ENCODE peak calls at places on chromosome 18, in six cellular contexts. One of them, this sample, is unnamed.

GRCh38 chr18:31098878-31099277 is 3.3 kb downstream of the DSC2 start:
- DNase-seq in T-helper 17 cell: no peak
- DNase-seq in GM10248: no peak
- DNase-seq in amniotic epithelial cell: no peak
- DNase-seq in activated T-cell treated with anti-CD3 and anti-CD28 coated beads, Interleukin-2, amount 50 U/mL, for 24 hours: no peak
- DNase-seq in GDM1: no peak
- DNase-seq in this sample: no peak

GRCh38 chr18:67597759-67598158 is 81.2 kb upstream of the DSEL start:
- DNase-seq in activated T-cell treated with anti-CD3 and anti-CD28 coated beads, Interleukin-2, amount 50 U/mL, for 24 hours: no peak
- DNase-seq in amniotic epithelial cell: no peak
- DNase-seq in GDM1: no peak
- DNase-seq in GM10248: no peak
- DNase-seq in T-helper 17 cell: no peak
- DNase-seq in this sample: no peak

GRCh38 chr18:24910217-24910616 is 441.7 kb downstream of the ZNF521 start:
- DNase-seq in GM10248: no peak
- DNase-seq in activated T-cell treated with anti-CD3 and anti-CD28 coated beads, Interleukin-2, amount 50 U/mL, for 24 hours: no peak
- DNase-seq in T-helper 17 cell: no peak
- DNase-seq in GDM1: no peak
- DNase-seq in amniotic epithelial cell: no peak
- DNase-seq in this sample: no peak

GRCh38 chr18:3869848-3870247 is 419.9 kb downstream of the TGIF1 start:
- DNase-seq in GM10248: no peak
- DNase-seq in GDM1: no peak
- DNase-seq in amniotic epithelial cell: peak; percentile 83
- DNase-seq in T-helper 17 cell: no peak
- DNase-seq in activated T-cell treated with anti-CD3 and anti-CD28 coated beads, Interleukin-2, amount 50 U/mL, for 24 hours: no peak
- DNase-seq in this sample: peak; percentile 11

GRCh38 chr18:59767732-59768131 is 70.5 kb upstream of the CCBE1 start:
- DNase-seq in T-helper 17 cell: no peak
- DNase-seq in activated T-cell treated with anti-CD3 and anti-CD28 coated beads, Interleukin-2, amount 50 U/mL, for 24 hours: no peak
- DNase-seq in GDM1: no peak
- DNase-seq in GM10248: no peak
- DNase-seq in amniotic epithelial cell: peak; percentile 57
- DNase-seq in this sample: no peak

GRCh38 chr18:22609642-22610041 is 191.9 kb upstream of the CTAGE1 start:
- DNase-seq in GM10248: no peak
- DNase-seq in GDM1: no peak
- DNase-seq in T-helper 17 cell: no peak
- DNase-seq in amniotic epithelial cell: peak; percentile 44
- DNase-seq in activated T-cell treated with anti-CD3 and anti-CD28 coated beads, Interleukin-2, amount 50 U/mL, for 24 hours: no peak
- DNase-seq in this sample: no peak

GRCh38 chr18:49170925-49171509 is 220.3 kb upstream of the SMAD7 start:
- DNase-seq in T-helper 17 cell: no peak
- DNase-seq in amniotic epithelial cell: no peak
- DNase-seq in activated T-cell treated with anti-CD3 and anti-CD28 coated beads, Interleukin-2, amount 50 U/mL, for 24 hours: no peak
- DNase-seq in GM10248: no peak
- DNase-seq in GDM1: peak; percentile 22
- DNase-seq in this sample: no peak

GRCh38 chr18:46320928-46321855 is 217.0 kb downstream of the HAUS1 start:
- DNase-seq in GDM1: no peak
- DNase-seq in amniotic epithelial cell: peak; percentile 73
- DNase-seq in T-helper 17 cell: no peak
- DNase-seq in GM10248: no peak
- DNase-seq in activated T-cell treated with anti-CD3 and anti-CD28 coated beads, Interleukin-2, amount 50 U/mL, for 24 hours: no peak
- DNase-seq in this sample: no peak

GRCh38 chr18:596288-596881 is 403 bp upstream of the CLUL1 start:
- DNase-seq in activated T-cell treated with anti-CD3 and anti-CD28 coated beads, Interleukin-2, amount 50 U/mL, for 24 hours: no peak
- DNase-seq in GM10248: peak; percentile 58
- DNase-seq in T-helper 17 cell: no peak
- DNase-seq in GDM1: no peak
- DNase-seq in amniotic epithelial cell: no peak
- DNase-seq in this sample: no peak

GRCh38 chr18:2850816-2851215 is 4.0 kb downstream of the EMILIN2 start:
- DNase-seq in GM10248: no peak
- DNase-seq in GDM1: no peak
- DNase-seq in T-helper 17 cell: no peak
- DNase-seq in activated T-cell treated with anti-CD3 and anti-CD28 coated beads, Interleukin-2, amount 50 U/mL, for 24 hours: no peak
- DNase-seq in amniotic epithelial cell: peak; percentile 49
- DNase-seq in this sample: no peak

GRCh38 chr18:66317243-66318090 is 286.4 kb downstream of the CDH19 start:
- DNase-seq in amniotic epithelial cell: no peak
- DNase-seq in activated T-cell treated with anti-CD3 and anti-CD28 coated beads, Interleukin-2, amount 50 U/mL, for 24 hours: no peak
- DNase-seq in GDM1: no peak
- DNase-seq in GM10248: no peak
- DNase-seq in T-helper 17 cell: no peak
- DNase-seq in this sample: no peak

GRCh38 chr18:48539406-48540328 is 836 bp downstream of the CTIF start:
- DNase-seq in activated T-cell treated with anti-CD3 and anti-CD28 coated beads, Interleukin-2, amount 50 U/mL, for 24 hours: peak; percentile 62
- DNase-seq in GDM1: no peak
- DNase-seq in T-helper 17 cell: peak; percentile 5
- DNase-seq in GM10248: peak; percentile 46
- DNase-seq in amniotic epithelial cell: peak; percentile 57
- DNase-seq in this sample: peak; percentile 27

GRCh38 chr18:75090336-75090735 is 118.6 kb downstream of the PTGR3 start:
- DNase-seq in activated T-cell treated with anti-CD3 and anti-CD28 coated beads, Interleukin-2, amount 50 U/mL, for 24 hours: no peak
- DNase-seq in amniotic epithelial cell: no peak
- DNase-seq in T-helper 17 cell: no peak
- DNase-seq in GM10248: no peak
- DNase-seq in GDM1: no peak
- DNase-seq in this sample: no peak